ENCODE peak calls at places on chromosomes 11 and 22, in five cellular contexts. A, J, L, S and D are unnamed samples.

GRCh38 chr22:27489265-27489675 is 312.3 kb downstream of the MN1 start:
- DNase-seq in J (peak), A (no peak), L (no peak), S (peak), D (no peak)

GRCh38 chr11:35746356-35747153 is 84.0 kb downstream of the TRIM44 start:
- DNase-seq in S (no peak), L (no peak), A (no peak), J (peak), D (peak)

GRCh38 chr11:42524534-42525227 is 787.1 kb upstream of the API5 start:
- DNase-seq in S (peak), J (peak), L (peak), A (no peak), D (peak)

GRCh38 chr11:114197799-114198500 is 98.2 kb upstream of the NNMT start:
- DNase-seq in S (peak), A (no peak), L (no peak), J (peak), D (no peak)

GRCh38 chr11:27025312-27025955 is 15.2 kb upstream of the BBOX1 start:
- DNase-seq in A (no peak), J (no peak), S (no peak), L (no peak), D (no peak)

GRCh38 chr22:37763652-37764051 is 44.1 kb upstream of the GCAT start:
- DNase-seq in J (no peak), A (no peak), S (no peak), L (no peak), D (no peak)

GRCh38 chr11:130407978-130408377 is 20.4 kb downstream of the ADAMTS8 start:
- DNase-seq in A (no peak), L (no peak), S (no peak), J (peak), D (no peak)

GRCh38 chr22:19352766-19353165 is 61.2 kb upstream of the CLTCL1 start:
- DNase-seq in J (no peak), S (no peak), L (no peak), A (no peak), D (no peak)

GRCh38 chr11:27934830-27935145 is 173.2 kb downstream of the KIF18A start:
- DNase-seq in S (peak), J (peak), A (no peak), L (no peak), D (peak)

GRCh38 chr11:993141-993540 is 43.4 kb downstream of the MUC6 start:
- DNase-seq in S (no peak), J (no peak), A (no peak), L (no peak), D (no peak)

GRCh38 chr22:40592352-40593113 is 44.0 kb downstream of the MRTFA start:
- DNase-seq in L (no peak), S (no peak), J (no peak), A (no peak), D (no peak)

GRCh38 chr11:100624346-100624745 is 62.7 kb upstream of the ARHGAP42 start:
- DNase-seq in L (no peak), S (no peak), A (no peak), J (no peak), D (no peak)

GRCh38 chr11:72225411-72225951 is 914 bp downstream of the INPPL1 start:
- DNase-seq in L (peak), A (no peak), J (peak), S (no peak), D (no peak)

GRCh38 chr11:118180300-118180703 is 3.9 kb upstream of the SCN2B start:
- DNase-seq in L (peak), A (no peak), J (peak), S (no peak), D (no peak)

GRCh38 chr11:4095509-4096230 is 1.1 kb downstream of the RRM1 start:
- DNase-seq in S (no peak), L (no peak), J (peak), A (no peak), D (no peak)

GRCh38 chr11:68832476-68833176 is 9.1 kb downstream of the CPT1A start:
- DNase-seq in S (no peak), A (no peak), L (no peak), J (peak), D (no peak)

GRCh38 chr11:5556596-5557188 is 8.4 kb upstream of the OR52H1 start:
- DNase-seq in S (no peak), A (no peak), J (no peak), L (no peak), D (no peak)